ENCODE peak calls at places on chromosomes 4 and X, in five cellular contexts. V is osteoblast, J is HCT116, B is left lung, G is A673. K is an unnamed sample.
A peak's percentile ranks its signal among the peaks of the same experiment; 100 is the strongest.

GRCh38 chrX:86047174-86047991 is at the start of gene CHM:
- DNase-seq in B (peak; percentile 65), J (peak; percentile 57), G (peak; percentile 92), V (peak; percentile 83), K (peak; percentile 59)

GRCh38 chr4:88705223-88705622 is 7.6 kb upstream of the NAP1L5 start:
- DNase-seq in B (no peak), J (no peak), G (no peak), V (no peak), K (no peak)

GRCh38 chr4:7124643-7125442 is 57.0 kb upstream of the GRPEL1 start:
- DNase-seq in J (no peak), G (no peak), V (peak; percentile 98), B (peak; percentile 48), K (no peak)

GRCh38 chr4:154399259-154399974 is 92.2 kb downstream of the DCHS2 start:
- DNase-seq in V (no peak), G (peak; percentile 49), B (no peak), J (no peak), K (no peak)

GRCh38 chr4:139922625-139923024 is 231.4 kb downstream of the MAML3 start:
- DNase-seq in B (no peak), V (no peak), J (no peak), G (no peak), K (no peak)

GRCh38 chr4:112626228-112626627 is 10.5 kb downstream of the ZGRF1 start:
- DNase-seq in J (no peak), G (no peak), V (peak; percentile 3), B (no peak), K (no peak)

GRCh38 chrX:49748211-49748956 is 52.6 kb upstream of the PAGE1 start:
- DNase-seq in B (no peak), V (no peak), J (no peak), G (no peak), K (no peak)

GRCh38 chrX:77167993-77168392 is 279.2 kb upstream of the FGF16 start:
- DNase-seq in J (no peak), V (no peak), G (no peak), B (no peak), K (no peak)

GRCh38 chr4:3199661-3200422 is 49.1 kb upstream of the MSANTD1 start:
- DNase-seq in J (no peak), V (peak; percentile 51), G (no peak), B (no peak), K (no peak)

GRCh38 chr4:171924761-171925376 is 111.7 kb downstream of the GALNTL6 start:
- DNase-seq in G (peak; percentile 13), J (no peak), V (no peak), B (no peak), K (no peak)

GRCh38 chrX:32530802-32531403 is 680.4 kb downstream of the DMD start:
- DNase-seq in G (peak; percentile 67), V (no peak), B (no peak), J (no peak), K (no peak)

GRCh38 chrX:21978346-21978745 is 37.8 kb downstream of the SMS start:
- DNase-seq in G (no peak), B (no peak), V (no peak), J (no peak), K (no peak)

GRCh38 chrX:29746326-29746725 is 469.0 kb upstream of the MAGEB2 start:
- DNase-seq in V (no peak), J (no peak), B (no peak), G (no peak), K (no peak)

GRCh38 chr4:114417214-114417613 is 181.4 kb upstream of the UGT8 start:
- DNase-seq in B (no peak), V (no peak), G (peak; percentile 14), J (peak; percentile 10), K (no peak)
- TF ChIP-seq CTCF in B (no peak), V (no peak), G (peak; percentile 29), J (no peak), K (no peak)

DNA sequence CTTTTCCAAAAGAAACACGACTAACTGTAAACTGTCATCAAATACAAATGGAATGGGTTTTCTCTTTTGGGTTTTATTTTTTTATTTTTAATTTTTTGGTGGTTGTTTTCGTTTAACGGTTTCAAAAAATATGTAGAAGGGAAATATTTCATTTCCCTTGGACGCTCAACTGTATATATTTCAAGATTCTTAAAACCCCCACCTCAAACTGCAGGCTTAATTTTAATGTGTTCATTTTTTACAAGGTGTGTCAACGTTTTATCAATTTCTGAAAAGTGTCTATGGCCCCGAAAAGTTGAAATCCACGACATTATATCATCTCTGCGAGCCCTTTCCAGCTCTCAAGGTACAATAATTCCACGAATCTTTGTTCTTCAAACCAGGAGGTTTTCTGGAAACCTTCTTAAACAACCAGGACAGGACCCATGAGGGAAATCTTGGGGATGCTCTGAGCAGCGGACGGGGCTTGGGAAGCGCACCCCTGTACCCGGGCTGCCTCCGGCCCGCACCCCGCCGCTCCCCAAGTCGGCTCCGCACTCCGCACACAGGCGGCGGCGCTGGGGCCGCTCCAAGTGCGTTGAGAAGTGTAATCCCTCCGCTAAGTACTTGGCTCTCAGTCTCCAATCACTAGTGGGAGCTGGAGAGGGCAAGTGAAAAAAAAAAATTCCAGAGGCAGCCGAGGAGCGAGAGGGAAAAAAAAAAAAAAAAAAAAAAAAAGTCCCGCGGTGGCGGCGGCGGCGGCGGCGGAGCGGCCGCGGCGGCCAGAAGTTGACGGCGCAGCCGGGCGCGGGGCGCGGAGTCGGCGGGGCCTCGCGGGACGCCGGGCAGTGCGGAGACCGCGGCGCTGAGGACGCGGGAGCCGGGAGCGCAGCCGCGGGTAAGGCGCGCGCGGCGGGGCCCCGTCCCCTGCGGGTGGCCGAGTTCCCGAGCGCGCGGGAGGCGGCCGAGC is at the start of gene BMPR1B:
- DNase-seq in B (no peak), G (peak; percentile 80), V (no peak), J (no peak), K (no peak)
- TF ChIP-seq CTCF in B (no peak), G (no peak), V (no peak), J (no peak), K (no peak)

GRCh38 chr4:126762651-126763247 is 870.0 kb upstream of the INTU start:
- DNase-seq in G (no peak), J (no peak), V (no peak), B (no peak), K (no peak)

GRCh38 chr4:126772662-126773061 is 860.1 kb upstream of the INTU start:
- DNase-seq in J (no peak), B (no peak), V (no peak), G (no peak), K (no peak)

GRCh38 chr4:126766266-126766665 is 866.5 kb upstream of the INTU start:
- DNase-seq in G (no peak), J (no peak), V (peak; percentile 75), B (no peak), K (no peak)

GRCh38 chr4:126768338-126768737 is 864.4 kb upstream of the INTU start:
- DNase-seq in J (no peak), V (no peak), B (no peak), G (no peak), K (no peak)
- TF ChIP-seq CTCF in J (no peak), V (no peak), B (no peak), G (no peak), K (no peak)

GRCh38 chr4:150217192-150217591 is 138.9 kb downstream of the DCLK2 start:
- DNase-seq in J (no peak), G (peak; percentile 77), V (peak; percentile 86), B (no peak), K (no peak)
- TF ChIP-seq CTCF in J (no peak), G (peak; percentile 64), V (peak; percentile 59), B (no peak), K (no peak)

GRCh38 chr4:42237010-42237409 is 84.6 kb upstream of the BEND4 start:
- DNase-seq in G (no peak), B (no peak), V (no peak), J (no peak), K (no peak)
- TF ChIP-seq CTCF in G (no peak), B (no peak), V (no peak), J (no peak), K (no peak)

DNA sequence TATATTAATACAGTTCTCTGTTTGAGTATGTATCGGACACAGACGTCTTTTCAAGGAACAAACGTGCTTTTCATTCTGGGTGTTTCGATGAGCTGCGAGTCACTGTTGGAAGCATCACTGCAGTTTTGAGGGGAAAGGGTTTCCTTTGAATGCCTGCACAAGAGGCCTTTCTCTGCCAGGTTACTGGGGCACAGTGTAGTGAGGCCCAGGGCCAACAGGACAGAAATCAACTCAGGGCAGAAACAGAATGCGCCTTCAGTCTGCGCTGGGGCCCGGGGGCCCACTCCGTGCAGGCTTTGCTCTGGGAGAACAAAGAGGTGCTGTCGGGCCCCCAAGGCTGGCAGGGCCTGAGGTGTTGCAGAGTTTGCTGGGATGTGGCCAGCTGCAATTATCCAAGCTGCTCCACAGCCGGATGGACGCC is 2.3 kb upstream of the PPP2R3B start:
- DNase-seq in B (no peak), V (peak; percentile 54), J (no peak), G (no peak), K (no peak)
- TF ChIP-seq CTCF in B (no peak), V (no peak), J (no peak), G (no peak), K (no peak)

GRCh38 chr4:185396724-185397402 is at the start of gene ANKRD37:
- DNase-seq in B (peak; percentile 71), J (no peak), V (no peak), G (no peak), K (no peak)
- TF ChIP-seq CTCF in B (no peak), J (no peak), V (no peak), G (no peak), K (no peak)

GRCh38 chr4:37531156-37531555 is 155.0 kb downstream of the RELL1 start:
- DNase-seq in G (no peak), B (no peak), J (no peak), V (no peak), K (no peak)

GRCh38 chr4:37522996-37523395 is 163.2 kb downstream of the RELL1 start:
- DNase-seq in V (no peak), J (no peak), G (no peak), B (no peak), K (no peak)

GRCh38 chr4:37524267-37524666 is 161.9 kb downstream of the RELL1 start:
- DNase-seq in B (no peak), J (no peak), G (no peak), V (no peak), K (no peak)

GRCh38 chr4:37530451-37530850 is 155.7 kb downstream of the RELL1 start:
- DNase-seq in B (no peak), J (no peak), V (no peak), G (no peak), K (no peak)

DNA sequence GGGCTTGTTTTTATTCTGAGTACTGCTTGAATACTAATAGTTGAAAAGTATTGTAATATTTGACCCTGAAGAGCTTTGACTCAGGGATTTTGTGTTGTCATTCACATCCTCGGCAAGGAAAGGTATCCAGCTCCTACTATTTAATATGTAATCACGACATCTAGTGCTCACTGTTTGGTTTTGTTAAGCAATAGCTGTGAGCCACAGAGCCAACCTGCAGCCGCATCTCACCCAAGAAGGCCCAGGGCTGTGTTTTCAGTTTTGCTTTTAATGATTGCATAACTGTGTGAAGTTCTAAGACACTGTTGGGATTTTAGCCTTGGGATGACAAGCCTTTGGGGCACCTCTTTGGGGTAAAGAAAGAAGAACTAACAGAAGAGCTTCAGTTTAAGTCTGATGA is 158.0 kb downstream of the RELL1 start:
- DNase-seq in G (no peak), V (peak; percentile 10), J (no peak), B (no peak), K (no peak)
- TF ChIP-seq CTCF in G (no peak), V (no peak), J (no peak), B (no peak), K (no peak)